ENCODE peak calls at places on chromosomes 3 and 15, in ten cellular contexts. F, E, R, Y, J, P, Q, O, T and V are unnamed samples.

GRCh38 chr3:189365609-189366564 is 194.1 kb downstream of the TPRG1 start:
- DNase-seq in F (no peak), E (no peak), R (no peak), Y (no peak), J (no peak), P (no peak), Q (no peak), O (no peak), T (no peak), V (no peak)

GRCh38 chr3:161273589-161274218 is 52.6 kb downstream of the NMD3 start:
- DNase-seq in F (no peak), E (no peak), R (peak), Y (peak), J (no peak), P (peak), Q (no peak), O (peak), T (peak), V (no peak)

GRCh38 chr3:29335438-29335837 is 54.6 kb downstream of the RBMS3 start:
- DNase-seq in F (peak), E (no peak), R (peak), Y (no peak), J (no peak), P (peak), Q (no peak), O (peak), T (peak), V (no peak)

GRCh38 chr3:177973241-177973840 is 562.9 kb upstream of the KCNMB2 start:
- DNase-seq in F (no peak), E (no peak), R (peak), Y (no peak), J (no peak), P (no peak), Q (peak), O (peak), T (peak), V (no peak)

GRCh38 chr3:192727032-192727847 is at the start of gene FGF12:
- DNase-seq in F (peak), E (peak), R (peak), Y (no peak), J (no peak), P (peak), Q (peak), O (peak), T (no peak), V (peak)

GRCh38 chr3:4865714-4866113 is 113.5 kb upstream of the BHLHE40 start:
- DNase-seq in F (no peak), E (no peak), R (no peak), Y (no peak), J (no peak), P (no peak), Q (no peak), O (no peak), T (no peak), V (no peak)

GRCh38 chr15:76342382-76343201 is 6.0 kb downstream of the ISL2 start:
- DNase-seq in F (no peak), E (peak), R (no peak), Y (no peak), J (no peak), P (no peak), Q (no peak), O (peak), T (no peak), V (no peak)

GRCh38 chr15:27036210-27036609 is 65.2 kb downstream of the GABRG3 start:
- DNase-seq in F (no peak), E (no peak), R (no peak), Y (no peak), J (no peak), P (no peak), Q (no peak), O (no peak), T (no peak), V (no peak)

GRCh38 chr3:185631508-185632206 is 45.6 kb downstream of the SENP2 start:
- DNase-seq in F (no peak), E (no peak), R (no peak), Y (no peak), J (no peak), P (no peak), Q (no peak), O (no peak), T (peak), V (no peak)

GRCh38 chr3:77602722-77603121 is 562.8 kb downstream of the ROBO2 start:
- DNase-seq in F (no peak), E (no peak), R (no peak), Y (no peak), J (no peak), P (no peak), Q (no peak), O (no peak), T (no peak), V (no peak)